ENCODE peak calls at places on chromosome 2, in four cellular contexts. C is CD8-positive, alpha-beta memory T cell; N is PC-3; T is A549. A is an unnamed sample.

GRCh38 chr2:121815216-121815615 is 59.8 kb downstream of the TSN start:
- DNase-seq in C (no peak), N (no peak), T (no peak), A (no peak)

GRCh38 chr2:215171826-215172225 is 33.4 kb upstream of the ABCA12 start:
- DNase-seq in C (no peak), N (peak), T (no peak), A (no peak)

GRCh38 chr2:70974592-70974991 is 3.8 kb upstream of the ANKRD53 start:
- DNase-seq in C (no peak), N (no peak), T (no peak), A (no peak)

GRCh38 chr2:145010635-145011034 is 490.7 kb upstream of the ZEB2 start:
- DNase-seq in C (no peak), N (no peak), T (no peak), A (no peak)

GRCh38 chr2:127014630-127015029 is 92.3 kb downstream of the BIN1 start:
- DNase-seq in C (no peak), N (peak), T (peak), A (no peak)

GRCh38 chr2:33093293-33093692 is 146.5 kb downstream of the LTBP1 start:
- DNase-seq in C (no peak), N (no peak), T (no peak), A (no peak)

GRCh38 chr2:232541961-232542714 is 2.6 kb downstream of the CHRNG start:
- DNase-seq in C (no peak), N (no peak), T (no peak), A (no peak)

GRCh38 chr2:27003003-27003402 is 29.8 kb upstream of the TMEM214 start:
- DNase-seq in C (no peak), N (no peak), T (no peak), A (no peak)

GRCh38 chr2:239298126-239298804 is 102.6 kb downstream of the HDAC4 start:
- DNase-seq in C (peak), N (peak), T (no peak), A (no peak)

GRCh38 chr2:65320042-65320711 is 92.5 kb downstream of the ACTR2 start:
- DNase-seq in C (no peak), N (peak), T (peak), A (no peak)

GRCh38 chr2:134145519-134145918 is 108.4 kb upstream of the MGAT5 start:
- DNase-seq in C (no peak), N (no peak), T (no peak), A (no peak)

GRCh38 chr2:102000813-102001766 is 9.3 kb downstream of the IL1R2 start:
- DNase-seq in C (no peak), N (no peak), T (no peak), A (no peak)

GRCh38 chr2:241659150-241659739 is 21.8 kb downstream of the ATG4B start:
- DNase-seq in C (no peak), N (peak), T (peak), A (peak)

GRCh38 chr2:47581201-47581600 is 178.2 kb downstream of the MSH2 start:
- DNase-seq in C (no peak), N (no peak), T (no peak), A (no peak)

GRCh38 chr2:234676859-234677450 is 180.1 kb upstream of the ARL4C start:
- DNase-seq in C (no peak), N (no peak), T (no peak), A (no peak)

GRCh38 chr2:126827371-126827770 is 71.3 kb upstream of the TEX51 start:
- DNase-seq in C (no peak), N (no peak), T (no peak), A (no peak)

GRCh38 chr2:15765686-15766302 is 174.1 kb downstream of the DDX1 start:
- DNase-seq in C (no peak), N (no peak), T (no peak), A (no peak)

GRCh38 chr2:233059547-233059796 is 670 bp upstream of the INPP5D start:
- DNase-seq in C (no peak), N (no peak), T (no peak), A (no peak)

GRCh38 chr2:61707984-61708852 is 145.6 kb downstream of the FAM161A start:
- DNase-seq in C (no peak), N (peak), T (peak), A (no peak)

GRCh38 chr2:177753682-177754475 is 318.7 kb downstream of the PDE11A start:
- DNase-seq in C (no peak), N (no peak), T (peak), A (peak)

GRCh38 chr2:10057231-10058107 is 14.1 kb downstream of the KLF11 start:
- DNase-seq in C (no peak), N (no peak), T (no peak), A (no peak)

GRCh38 chr2:241064008-241064801 is 37.9 kb downstream of the MTERF4 start:
- DNase-seq in C (no peak), N (peak), T (peak), A (no peak)

GRCh38 chr2:69582582-69583176 is 60.9 kb downstream of the AAK1 start:
- DNase-seq in C (no peak), N (no peak), T (no peak), A (no peak)

GRCh38 chr2:105785095-105785847 is 40.6 kb downstream of the NCK2 start:
- DNase-seq in C (no peak), N (no peak), T (no peak), A (no peak)

GRCh38 chr2:157497603-157498314 is 53.9 kb upstream of the CYTIP start:
- DNase-seq in C (no peak), N (peak), T (peak), A (no peak)

GRCh38 chr2:231523451-231524266 is 6.6 kb downstream of the NMUR1 start:
- DNase-seq in C (no peak), N (no peak), T (no peak), A (no peak)

GRCh38 chr2:241033994-241034393 is 35.6 kb downstream of the SNED1 start:
- DNase-seq in C (no peak), N (no peak), T (no peak), A (no peak)

GRCh38 chr2:64262068-64262467 is 117.8 kb upstream of the PELI1 start:
- DNase-seq in C (no peak), N (no peak), T (peak), A (no peak)

GRCh38 chr2:178271629-178272333 is 77.5 kb downstream of the OSBPL6 start:
- DNase-seq in C (no peak), N (no peak), T (no peak), A (no peak)

GRCh38 chr2:202375006-202375610 is 1.0 kb upstream of the BMPR2 start:
- DNase-seq in C (peak), N (peak), T (peak), A (peak)

GRCh38 chr2:216142540-216142939 is 33.4 kb downstream of the XRCC5 start:
- DNase-seq in C (no peak), N (no peak), T (no peak), A (no peak)

GRCh38 chr2:44713170-44713569 is 228.3 kb upstream of the SIX3 start:
- DNase-seq in C (no peak), N (no peak), T (no peak), A (no peak)

GRCh38 chr2:34998726-34999125 is 1356.9 kb upstream of the CRIM1 start:
- DNase-seq in C (no peak), N (no peak), T (no peak), A (no peak)

GRCh38 chr2:34997779-34998178 is 1357.8 kb upstream of the CRIM1 start:
- DNase-seq in C (no peak), N (no peak), T (no peak), A (no peak)
- H3K27ac ChIP-seq in C (no peak), N (no peak), T (no peak), A (no peak)

DNA sequence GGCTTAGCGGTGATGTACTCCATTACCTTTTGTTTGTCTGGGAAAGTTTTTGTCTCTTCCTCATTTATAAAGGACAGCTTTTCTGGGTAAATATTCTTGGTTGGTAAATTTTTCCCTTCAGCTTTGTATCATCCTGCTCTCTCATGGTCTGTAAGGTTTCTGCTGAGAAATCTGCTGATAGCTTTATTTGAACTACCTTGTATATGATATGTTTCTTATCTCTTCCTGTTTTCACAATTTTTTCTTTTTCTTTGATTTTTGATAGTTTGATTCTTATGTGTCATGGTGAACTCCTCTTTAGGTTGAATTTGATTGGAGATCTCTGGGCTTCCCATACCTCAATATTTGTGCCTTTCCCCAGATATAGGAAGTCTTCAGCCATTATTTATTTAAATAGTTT is 44.7 kb downstream of the MSTN start:
- DNase-seq in C (no peak), N (no peak), T (no peak), A (no peak)
- H3K27ac ChIP-seq in C (no peak), N (no peak), T (no peak), A (no peak)

GRCh38 chr2:45874324-45874723 is 222.8 kb downstream of the PRKCE start:
- DNase-seq in C (no peak), N (peak), T (no peak), A (peak)
- H3K27ac ChIP-seq in C (no peak), N (no peak), T (no peak), A (no peak)

DNA sequence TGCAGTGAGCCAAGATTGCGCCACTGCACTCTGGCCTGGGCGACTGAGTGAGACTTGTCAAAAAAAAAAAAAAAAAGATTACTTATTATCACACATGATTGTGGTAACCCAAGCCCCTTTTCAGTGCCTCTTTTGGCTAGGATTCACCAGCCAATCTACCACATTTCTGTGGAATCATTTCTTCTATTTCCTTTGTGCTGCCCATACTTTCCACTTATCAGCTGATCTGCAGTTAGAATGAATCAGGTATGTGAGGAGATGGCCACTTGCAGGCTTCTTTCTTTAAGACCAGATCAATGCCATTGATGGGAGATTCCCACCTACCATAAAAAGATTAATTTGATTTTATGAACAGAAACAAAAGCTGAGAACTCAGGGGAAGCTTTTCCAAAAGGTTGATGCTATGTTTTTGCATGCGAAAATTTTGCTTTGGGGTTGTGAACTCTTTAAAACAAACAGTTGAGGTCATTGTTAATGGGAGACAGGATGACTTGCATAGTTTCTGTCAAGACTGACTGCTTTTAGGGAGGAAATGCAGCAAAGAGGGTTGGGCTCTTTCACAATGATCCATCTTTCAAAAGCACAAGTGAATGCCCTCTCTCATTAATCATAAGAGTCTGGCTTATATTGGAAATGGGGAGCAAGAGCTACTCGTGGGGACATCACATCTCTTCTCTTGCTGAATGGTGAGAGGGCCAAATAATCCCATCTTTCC is 66.9 kb upstream of the CYP26B1 start:
- DNase-seq in C (no peak), N (peak), T (peak), A (no peak)
- H3K27ac ChIP-seq in C (no peak), N (no peak), T (peak), A (no peak)

DNA sequence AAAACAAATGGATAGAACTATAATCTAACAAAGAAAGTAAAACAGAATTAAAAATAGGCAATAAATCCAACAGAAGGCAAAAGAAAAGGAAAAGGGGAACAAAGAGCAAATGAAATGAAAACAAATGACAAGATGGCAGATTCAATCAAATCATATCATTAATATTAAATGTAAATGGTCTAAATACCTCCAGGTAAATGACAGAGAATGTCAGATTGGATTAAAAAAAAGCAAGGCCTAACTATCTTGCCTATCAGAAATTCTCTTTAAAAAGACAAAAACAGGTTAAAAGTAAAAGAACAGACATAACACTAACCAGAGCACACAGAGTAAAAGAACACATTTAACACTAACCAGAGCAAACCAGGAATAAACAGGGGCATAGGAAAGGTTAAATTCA is 63.1 kb upstream of the TMEM247 start:
- DNase-seq in C (no peak), N (no peak), T (no peak), A (no peak)
- H3K27ac ChIP-seq in C (no peak), N (peak), T (no peak), A (no peak)

DNA sequence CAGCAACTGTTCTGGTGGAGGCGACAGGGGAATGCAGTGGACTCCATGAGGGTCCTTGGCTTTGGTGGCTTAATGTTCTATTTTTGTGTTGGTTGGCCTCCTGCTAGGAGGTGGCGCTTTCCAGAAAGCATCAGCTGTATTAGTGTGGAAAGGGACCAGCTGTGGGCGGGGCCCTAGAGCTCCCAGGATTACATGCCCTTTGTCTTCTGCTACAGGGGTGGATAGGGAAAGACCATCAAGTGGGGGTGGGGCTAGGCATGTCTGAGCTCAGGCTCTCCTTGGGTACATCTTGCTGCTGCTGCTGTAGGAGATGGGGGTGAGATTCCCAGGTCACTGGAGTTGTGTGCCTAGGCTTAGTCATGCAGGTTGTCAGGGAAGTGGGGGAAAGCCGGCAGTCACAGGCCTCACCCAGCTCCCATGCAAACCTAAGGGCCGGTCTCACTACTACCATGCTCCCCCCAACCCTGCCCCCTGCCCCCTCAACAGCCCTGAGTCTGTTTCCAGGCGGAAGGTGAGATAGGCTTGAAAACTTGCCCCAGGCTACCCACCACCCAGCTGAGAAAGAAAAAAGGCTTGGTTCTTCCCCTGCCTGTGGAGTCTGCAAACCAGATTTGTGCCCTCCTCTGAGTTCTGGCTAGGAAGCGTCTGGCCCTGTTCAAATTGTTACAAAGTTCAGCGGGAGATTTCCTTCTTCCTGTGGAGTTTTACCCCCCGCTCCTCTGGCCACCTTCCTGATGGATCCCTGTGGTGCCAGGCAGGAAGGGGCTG is 141.3 kb upstream of the LYPD1 start:
- DNase-seq in C (no peak), N (no peak), T (no peak), A (no peak)
- H3K27ac ChIP-seq in C (no peak), N (no peak), T (no peak), A (no peak)

GRCh38 chr2:223247136-223247535 is 195.1 kb downstream of the KCNE4 start:
- DNase-seq in C (no peak), N (peak), T (peak), A (no peak)

GRCh38 chr2:223251656-223252229 is 199.8 kb downstream of the KCNE4 start:
- DNase-seq in C (no peak), N (no peak), T (no peak), A (no peak)
- H3K27ac ChIP-seq in C (no peak), N (no peak), T (no peak), A (no peak)

DNA sequence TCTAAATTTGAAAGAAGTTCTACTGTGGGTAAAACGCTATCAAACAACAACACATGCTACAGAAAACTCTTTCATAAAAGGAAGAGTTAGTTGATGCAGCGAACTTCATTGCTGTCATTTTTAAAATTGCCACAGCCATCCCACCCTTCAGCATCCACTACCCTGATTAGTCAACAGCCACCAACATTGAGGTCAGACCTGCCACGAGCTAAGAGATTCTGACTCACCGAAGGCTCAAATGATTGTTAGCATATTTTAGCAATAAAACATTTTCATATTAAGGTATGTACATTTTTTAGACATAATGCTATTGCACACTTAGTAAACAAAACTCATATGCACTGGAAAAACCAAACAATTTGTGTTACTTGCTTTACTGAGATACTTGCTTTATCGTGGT is 347.1 kb downstream of the CLIP4 start:
- DNase-seq in C (no peak), N (peak), T (no peak), A (no peak)
- H3K27ac ChIP-seq in C (no peak), N (no peak), T (no peak), A (no peak)